ENCODE peak calls at places on chromosomes 5 and 9, in five cellular contexts. One of them, this sample, is unnamed.

GRCh38 chr5:63125862-63126261 is 547.2 kb downstream of the LRRC70 start:
- DNase-seq in NCI-H1105: peak
- DNase-seq in activated naive CD8-positive, alpha-beta T cell treated with anti-CD3 and anti-CD28 coated beads, Interleukin-2, amount 50 U/mL, for 16 hours: no peak
- DNase-seq in lung microvascular endothelial cell: peak
- DNase-seq in stimulated activated CD4-positive, alpha-beta T cell treated with anti-CD3 and anti-CD28 coated beads, Interleukin-1b, Interleukin-23, amount 100 ng/mL, for 4 hours: no peak
- DNase-seq in this sample: no peak

GRCh38 chr5:77851229-77852067 is 75.3 kb upstream of the TBCA start:
- DNase-seq in NCI-H1105: no peak
- DNase-seq in activated naive CD8-positive, alpha-beta T cell treated with anti-CD3 and anti-CD28 coated beads, Interleukin-2, amount 50 U/mL, for 16 hours: no peak
- DNase-seq in lung microvascular endothelial cell: peak
- DNase-seq in stimulated activated CD4-positive, alpha-beta T cell treated with anti-CD3 and anti-CD28 coated beads, Interleukin-1b, Interleukin-23, amount 100 ng/mL, for 4 hours: no peak
- DNase-seq in this sample: no peak

GRCh38 chr5:72883850-72884249 is 67.4 kb downstream of the TNPO1 start:
- DNase-seq in NCI-H1105: no peak
- DNase-seq in activated naive CD8-positive, alpha-beta T cell treated with anti-CD3 and anti-CD28 coated beads, Interleukin-2, amount 50 U/mL, for 16 hours: no peak
- DNase-seq in lung microvascular endothelial cell: no peak
- DNase-seq in stimulated activated CD4-positive, alpha-beta T cell treated with anti-CD3 and anti-CD28 coated beads, Interleukin-1b, Interleukin-23, amount 100 ng/mL, for 4 hours: no peak
- DNase-seq in this sample: peak

GRCh38 chr9:130172858-130173461 is 756 bp downstream of the NCS1 start:
- DNase-seq in NCI-H1105: no peak
- DNase-seq in activated naive CD8-positive, alpha-beta T cell treated with anti-CD3 and anti-CD28 coated beads, Interleukin-2, amount 50 U/mL, for 16 hours: no peak
- DNase-seq in lung microvascular endothelial cell: peak
- DNase-seq in stimulated activated CD4-positive, alpha-beta T cell treated with anti-CD3 and anti-CD28 coated beads, Interleukin-1b, Interleukin-23, amount 100 ng/mL, for 4 hours: peak
- DNase-seq in this sample: no peak

GRCh38 chr5:147735621-147736125 is 46.9 kb downstream of the JAKMIP2 start:
- DNase-seq in NCI-H1105: no peak
- DNase-seq in activated naive CD8-positive, alpha-beta T cell treated with anti-CD3 and anti-CD28 coated beads, Interleukin-2, amount 50 U/mL, for 16 hours: no peak
- DNase-seq in lung microvascular endothelial cell: no peak
- DNase-seq in stimulated activated CD4-positive, alpha-beta T cell treated with anti-CD3 and anti-CD28 coated beads, Interleukin-1b, Interleukin-23, amount 100 ng/mL, for 4 hours: no peak
- DNase-seq in this sample: no peak

GRCh38 chr9:34547960-34548603 is 25.3 kb upstream of the ENHO start:
- DNase-seq in NCI-H1105: no peak
- DNase-seq in activated naive CD8-positive, alpha-beta T cell treated with anti-CD3 and anti-CD28 coated beads, Interleukin-2, amount 50 U/mL, for 16 hours: no peak
- DNase-seq in lung microvascular endothelial cell: peak
- DNase-seq in stimulated activated CD4-positive, alpha-beta T cell treated with anti-CD3 and anti-CD28 coated beads, Interleukin-1b, Interleukin-23, amount 100 ng/mL, for 4 hours: peak
- DNase-seq in this sample: peak

GRCh38 chr5:119289413-119289812 is 66.4 kb upstream of the TNFAIP8 start:
- DNase-seq in NCI-H1105: no peak
- DNase-seq in activated naive CD8-positive, alpha-beta T cell treated with anti-CD3 and anti-CD28 coated beads, Interleukin-2, amount 50 U/mL, for 16 hours: no peak
- DNase-seq in lung microvascular endothelial cell: no peak
- DNase-seq in stimulated activated CD4-positive, alpha-beta T cell treated with anti-CD3 and anti-CD28 coated beads, Interleukin-1b, Interleukin-23, amount 100 ng/mL, for 4 hours: no peak
- DNase-seq in this sample: no peak

GRCh38 chr5:168303398-168304020 is 12.1 kb downstream of the WWC1 start:
- DNase-seq in NCI-H1105: no peak
- DNase-seq in activated naive CD8-positive, alpha-beta T cell treated with anti-CD3 and anti-CD28 coated beads, Interleukin-2, amount 50 U/mL, for 16 hours: no peak
- DNase-seq in lung microvascular endothelial cell: no peak
- DNase-seq in stimulated activated CD4-positive, alpha-beta T cell treated with anti-CD3 and anti-CD28 coated beads, Interleukin-1b, Interleukin-23, amount 100 ng/mL, for 4 hours: no peak
- DNase-seq in this sample: no peak

GRCh38 chr5:116766470-116766947 is 191.9 kb upstream of the SEMA6A start:
- DNase-seq in NCI-H1105: no peak
- DNase-seq in activated naive CD8-positive, alpha-beta T cell treated with anti-CD3 and anti-CD28 coated beads, Interleukin-2, amount 50 U/mL, for 16 hours: no peak
- DNase-seq in lung microvascular endothelial cell: peak
- DNase-seq in stimulated activated CD4-positive, alpha-beta T cell treated with anti-CD3 and anti-CD28 coated beads, Interleukin-1b, Interleukin-23, amount 100 ng/mL, for 4 hours: no peak
- DNase-seq in this sample: no peak

GRCh38 chr5:141742866-141743651 is 61.0 kb upstream of the ARAP3 start:
- DNase-seq in NCI-H1105: no peak
- DNase-seq in activated naive CD8-positive, alpha-beta T cell treated with anti-CD3 and anti-CD28 coated beads, Interleukin-2, amount 50 U/mL, for 16 hours: no peak
- DNase-seq in lung microvascular endothelial cell: peak
- DNase-seq in stimulated activated CD4-positive, alpha-beta T cell treated with anti-CD3 and anti-CD28 coated beads, Interleukin-1b, Interleukin-23, amount 100 ng/mL, for 4 hours: no peak
- DNase-seq in this sample: no peak

GRCh38 chr5:43649256-43649655 is 46.3 kb downstream of the NNT start:
- DNase-seq in NCI-H1105: no peak
- DNase-seq in activated naive CD8-positive, alpha-beta T cell treated with anti-CD3 and anti-CD28 coated beads, Interleukin-2, amount 50 U/mL, for 16 hours: no peak
- DNase-seq in lung microvascular endothelial cell: no peak
- DNase-seq in stimulated activated CD4-positive, alpha-beta T cell treated with anti-CD3 and anti-CD28 coated beads, Interleukin-1b, Interleukin-23, amount 100 ng/mL, for 4 hours: no peak
- DNase-seq in this sample: no peak

GRCh38 chr5:13553896-13554295 is 390.6 kb downstream of the DNAH5 start:
- DNase-seq in NCI-H1105: no peak
- DNase-seq in activated naive CD8-positive, alpha-beta T cell treated with anti-CD3 and anti-CD28 coated beads, Interleukin-2, amount 50 U/mL, for 16 hours: no peak
- DNase-seq in lung microvascular endothelial cell: peak
- DNase-seq in stimulated activated CD4-positive, alpha-beta T cell treated with anti-CD3 and anti-CD28 coated beads, Interleukin-1b, Interleukin-23, amount 100 ng/mL, for 4 hours: no peak
- DNase-seq in this sample: no peak

GRCh38 chr5:123868267-123868666 is 356.3 kb downstream of the CSNK1G3 start:
- DNase-seq in NCI-H1105: peak
- DNase-seq in activated naive CD8-positive, alpha-beta T cell treated with anti-CD3 and anti-CD28 coated beads, Interleukin-2, amount 50 U/mL, for 16 hours: no peak
- DNase-seq in lung microvascular endothelial cell: no peak
- DNase-seq in stimulated activated CD4-positive, alpha-beta T cell treated with anti-CD3 and anti-CD28 coated beads, Interleukin-1b, Interleukin-23, amount 100 ng/mL, for 4 hours: no peak
- DNase-seq in this sample: peak

GRCh38 chr9:73118898-73119554 is 32.6 kb upstream of the ANXA1 start:
- DNase-seq in NCI-H1105: no peak
- DNase-seq in activated naive CD8-positive, alpha-beta T cell treated with anti-CD3 and anti-CD28 coated beads, Interleukin-2, amount 50 U/mL, for 16 hours: no peak
- DNase-seq in lung microvascular endothelial cell: peak
- DNase-seq in stimulated activated CD4-positive, alpha-beta T cell treated with anti-CD3 and anti-CD28 coated beads, Interleukin-1b, Interleukin-23, amount 100 ng/mL, for 4 hours: no peak
- DNase-seq in this sample: no peak

GRCh38 chr5:57338068-57338848 is 144.4 kb downstream of the ACTBL2 start:
- DNase-seq in NCI-H1105: no peak
- DNase-seq in activated naive CD8-positive, alpha-beta T cell treated with anti-CD3 and anti-CD28 coated beads, Interleukin-2, amount 50 U/mL, for 16 hours: no peak
- DNase-seq in lung microvascular endothelial cell: peak
- DNase-seq in stimulated activated CD4-positive, alpha-beta T cell treated with anti-CD3 and anti-CD28 coated beads, Interleukin-1b, Interleukin-23, amount 100 ng/mL, for 4 hours: no peak
- DNase-seq in this sample: no peak

GRCh38 chr5:90096415-90097081 is 313.0 kb downstream of the CETN3 start:
- DNase-seq in NCI-H1105: no peak
- DNase-seq in activated naive CD8-positive, alpha-beta T cell treated with anti-CD3 and anti-CD28 coated beads, Interleukin-2, amount 50 U/mL, for 16 hours: no peak
- DNase-seq in lung microvascular endothelial cell: no peak
- DNase-seq in stimulated activated CD4-positive, alpha-beta T cell treated with anti-CD3 and anti-CD28 coated beads, Interleukin-1b, Interleukin-23, amount 100 ng/mL, for 4 hours: no peak
- DNase-seq in this sample: no peak

GRCh38 chr9:77221431-77221830 is 44.1 kb downstream of the VPS13A start:
- DNase-seq in NCI-H1105: no peak
- DNase-seq in activated naive CD8-positive, alpha-beta T cell treated with anti-CD3 and anti-CD28 coated beads, Interleukin-2, amount 50 U/mL, for 16 hours: no peak
- DNase-seq in lung microvascular endothelial cell: no peak
- DNase-seq in stimulated activated CD4-positive, alpha-beta T cell treated with anti-CD3 and anti-CD28 coated beads, Interleukin-1b, Interleukin-23, amount 100 ng/mL, for 4 hours: no peak
- DNase-seq in this sample: no peak

GRCh38 chr5:173883347-173883924 is 4.7 kb upstream of the CPEB4 start:
- DNase-seq in NCI-H1105: no peak
- DNase-seq in activated naive CD8-positive, alpha-beta T cell treated with anti-CD3 and anti-CD28 coated beads, Interleukin-2, amount 50 U/mL, for 16 hours: no peak
- DNase-seq in lung microvascular endothelial cell: peak
- DNase-seq in stimulated activated CD4-positive, alpha-beta T cell treated with anti-CD3 and anti-CD28 coated beads, Interleukin-1b, Interleukin-23, amount 100 ng/mL, for 4 hours: no peak
- DNase-seq in this sample: no peak

GRCh38 chr9:37929441-37929895 is 25.5 kb upstream of the SLC25A51 start:
- DNase-seq in NCI-H1105: no peak
- DNase-seq in activated naive CD8-positive, alpha-beta T cell treated with anti-CD3 and anti-CD28 coated beads, Interleukin-2, amount 50 U/mL, for 16 hours: no peak
- DNase-seq in lung microvascular endothelial cell: no peak
- DNase-seq in stimulated activated CD4-positive, alpha-beta T cell treated with anti-CD3 and anti-CD28 coated beads, Interleukin-1b, Interleukin-23, amount 100 ng/mL, for 4 hours: no peak
- DNase-seq in this sample: no peak

GRCh38 chr5:139655727-139656271 is 7.7 kb downstream of the CXXC5 start:
- DNase-seq in NCI-H1105: no peak
- DNase-seq in activated naive CD8-positive, alpha-beta T cell treated with anti-CD3 and anti-CD28 coated beads, Interleukin-2, amount 50 U/mL, for 16 hours: no peak
- DNase-seq in lung microvascular endothelial cell: peak
- DNase-seq in stimulated activated CD4-positive, alpha-beta T cell treated with anti-CD3 and anti-CD28 coated beads, Interleukin-1b, Interleukin-23, amount 100 ng/mL, for 4 hours: no peak
- DNase-seq in this sample: no peak

GRCh38 chr5:38666668-38667498 is 110.4 kb upstream of the LIFR start:
- DNase-seq in NCI-H1105: peak
- DNase-seq in activated naive CD8-positive, alpha-beta T cell treated with anti-CD3 and anti-CD28 coated beads, Interleukin-2, amount 50 U/mL, for 16 hours: no peak
- DNase-seq in lung microvascular endothelial cell: peak
- DNase-seq in stimulated activated CD4-positive, alpha-beta T cell treated with anti-CD3 and anti-CD28 coated beads, Interleukin-1b, Interleukin-23, amount 100 ng/mL, for 4 hours: no peak
- DNase-seq in this sample: no peak